ENCODE peak calls at places on chromosome 3, in four cellular contexts. R is mammary epithelial cell, I is thyroid gland, W is psoas muscle. H is an unnamed sample. For H3K4me1, the result is how much of the 10 kb centered on the place peaks cover.

GRCh38 chr3:177498037-177498857 is 301.0 kb upstream of the TBL1XR1 start:
- DNase-seq in R (peak), I (peak), W (no peak), H (peak)

GRCh38 chr3:59775106-59775505 is 725.3 kb upstream of the CFAP20DC start:
- DNase-seq in R (no peak), I (no peak), W (no peak), H (no peak)

GRCh38 chr3:118882353-118882947 is 152.2 kb downstream of the IGSF11 start:
- DNase-seq in R (peak), I (peak), W (peak), H (peak)

GRCh38 chr3:68728343-68728742 is 204.0 kb downstream of the TAFA4 start:
- DNase-seq in R (no peak), I (no peak), W (no peak), H (no peak)

GRCh38 chr3:127324080-127324479 is 36.2 kb upstream of the PRR20G start:
- DNase-seq in R (no peak), I (no peak), W (no peak), H (no peak)

GRCh38 chr3:183085634-183086390 is 13.5 kb downstream of the MCCC1 start:
- DNase-seq in R (peak), I (no peak), W (no peak), H (no peak)

GRCh38 chr3:17074559-17074958 is 189.8 kb downstream of the PLCL2 start:
- DNase-seq in R (no peak), I (no peak), W (no peak), H (no peak)

GRCh38 chr3:184551614-184552256 is 9.8 kb upstream of the EPHB3 start:
- DNase-seq in R (no peak), I (no peak), W (no peak), H (no peak)

GRCh38 chr3:134640872-134641470 is 9.9 kb downstream of the KY start:
- DNase-seq in R (no peak), I (peak), W (no peak), H (no peak)

GRCh38 chr3:31704651-31705179 is 172.0 kb downstream of the STT3B start:
- DNase-seq in R (peak), I (peak), W (peak), H (peak)

GRCh38 chr3:156382458-156383346 is 172.2 kb downstream of the SSR3 start:
- DNase-seq in R (peak), I (peak), W (no peak), H (peak)

GRCh38 chr3:180594631-180595348 is 7.2 kb upstream of the TTC14 start:
- DNase-seq in R (peak), I (no peak), W (no peak), H (no peak)

GRCh38 chr3:168844502-168845482 is 749.1 kb upstream of the GOLIM4 start:
- DNase-seq in R (no peak), I (no peak), W (no peak), H (no peak)

GRCh38 chr3:84487296-84487695 is 471.5 kb upstream of the CADM2 start:
- DNase-seq in R (no peak), I (no peak), W (no peak), H (no peak)

GRCh38 chr3:77837626-77838025 is 797.7 kb downstream of the ROBO2 start:
- DNase-seq in R (no peak), I (no peak), W (no peak), H (no peak)

GRCh38 chr3:88137836-88138235 is 11.9 kb upstream of the C3orf38 start:
- DNase-seq in R (no peak), I (no peak), W (no peak), H (no peak)

GRCh38 chr3:113898892-113899291 is 48.9 kb upstream of the ZDHHC23 start:
- DNase-seq in R (no peak), I (no peak), W (no peak), H (no peak)

GRCh38 chr3:1007890-1008289 is 84.9 kb upstream of the CNTN6 start:
- DNase-seq in R (no peak), I (no peak), W (no peak), H (no peak)

GRCh38 chr3:37941608-37942540 is 48.7 kb upstream of the VILL start:
- DNase-seq in R (no peak), I (no peak), W (no peak), H (no peak)

GRCh38 chr3:123818324-123818920 is 65.7 kb downstream of the MYLK start:
- DNase-seq in R (peak), I (no peak), W (no peak), H (no peak)

GRCh38 chr3:185560676-185561075 is 8.3 kb upstream of the LIPH start:
- DNase-seq in R (no peak), I (no peak), W (no peak), H (no peak)
- H3K4me1 ChIP-seq in R (under half), I (under half), W (under half), H (under half)

GRCh38 chr3:12484198-12484982 is at the start of gene TSEN2:
- DNase-seq in R (peak), I (peak), W (peak), H (peak)
- TF ChIP-seq CTCF in R (peak), I (peak), W (no peak), H (peak)

GRCh38 chr3:102668247-102668646 is 233.4 kb downstream of the ZPLD1 start:
- DNase-seq in R (no peak), I (no peak), W (no peak), H (no peak)
- H3K4me1 ChIP-seq in R (under half), I (under half), W (under half), H (under half)

DNA sequence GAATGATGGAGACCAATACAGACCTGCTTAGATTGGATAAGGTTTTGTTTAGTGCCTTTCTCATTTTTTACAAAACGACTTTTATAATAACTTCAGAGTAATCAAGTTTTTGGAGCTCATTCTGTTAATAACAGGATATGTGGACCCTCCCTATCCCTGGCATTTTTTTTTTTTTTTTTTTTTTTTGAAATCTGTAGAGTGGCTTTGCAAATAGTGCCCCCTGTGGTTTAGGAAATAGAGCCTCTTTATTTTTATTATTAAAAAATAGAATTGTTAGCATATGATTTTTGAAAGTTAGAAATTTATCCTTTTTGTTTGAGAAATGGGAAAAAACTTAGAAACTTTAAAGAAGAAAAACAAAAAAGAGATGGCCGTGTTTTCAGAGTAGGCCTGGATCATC is 11.4 kb downstream of the SKIL start:
- DNase-seq in R (no peak), I (no peak), W (no peak), H (no peak)
- TF ChIP-seq CTCF in R (peak), I (peak), W (no peak), H (peak)

GRCh38 chr3:46692566-46692983 is 904 bp downstream of the ALS2CL start:
- DNase-seq in R (peak), I (peak), W (peak), H (peak)
- H3K4me1 ChIP-seq in R (under half), I (half or more), W (half or more), H (half or more)